ENCODE peak calls at places on chromosomes 3 and 15, in four cellular contexts. L is IMR-90, P is WERI-Rb-1, Y is H9. B is an unnamed sample.

GRCh38 chr3:126656376-126657134 is 1.6 kb upstream of the TXNRD3 start:
- DNase-seq in Y (no peak), P (no peak), L (no peak), B (no peak)

GRCh38 chr3:79872483-79872882 is 104.7 kb upstream of the ROBO1 start:
- DNase-seq in P (no peak), L (peak), Y (no peak), B (no peak)

GRCh38 chr3:142568393-142569017 is 10.0 kb downstream of the ATR start:
- DNase-seq in P (peak), Y (peak), L (no peak), B (no peak)

GRCh38 chr3:42612928-42613327 is 12.4 kb downstream of the NKTR start:
- DNase-seq in L (no peak), Y (no peak), P (no peak), B (no peak)

GRCh38 chr3:134663646-134664456 is 13.0 kb upstream of the KY start:
- DNase-seq in Y (no peak), L (peak), P (no peak), B (no peak)

GRCh38 chr15:50140097-50140496 is 21.1 kb upstream of the ATP8B4 start:
- DNase-seq in P (no peak), Y (no peak), L (peak), B (no peak)

GRCh38 chr15:30072630-30073029 is 10.1 kb upstream of the GOLGA8J start:
- DNase-seq in L (no peak), Y (no peak), P (no peak), B (no peak)

GRCh38 chr3:139524841-139525538 is 14.6 kb downstream of the RBP1 start:
- DNase-seq in L (no peak), P (no peak), Y (no peak), B (no peak)

GRCh38 chr3:118501152-118501551 is 533.5 kb downstream of the IGSF11 start:
- DNase-seq in L (no peak), P (no peak), Y (peak), B (no peak)

GRCh38 chr3:127894461-127894860 is 20.6 kb upstream of the KBTBD12 start:
- DNase-seq in L (no peak), Y (no peak), P (no peak), B (no peak)

GRCh38 chr3:77150028-77150427 is 110.1 kb downstream of the ROBO2 start:
- DNase-seq in Y (no peak), L (no peak), P (no peak), B (no peak)

GRCh38 chr15:46872591-46872990 is 844.7 kb upstream of the SEMA6D start:
- DNase-seq in Y (no peak), P (no peak), L (no peak), B (no peak)

GRCh38 chr15:41024141-41024540 is 70.9 kb downstream of the CHAC1 start:
- DNase-seq in Y (no peak), P (no peak), L (peak), B (no peak)

GRCh38 chr3:13125092-13126015 is 52.1 kb upstream of the IQSEC1 start:
- DNase-seq in P (peak), Y (no peak), L (no peak), B (no peak)

GRCh38 chr3:184440161-184440560 is 60.3 kb downstream of the CHRD start:
- DNase-seq in L (no peak), P (no peak), Y (no peak), B (no peak)

GRCh38 chr3:126846316-126846715 is 136.6 kb upstream of the PLXNA1 start:
- DNase-seq in L (peak), Y (no peak), P (no peak), B (no peak)

GRCh38 chr3:180594631-180595348 is 7.2 kb upstream of the TTC14 start:
- DNase-seq in L (peak), P (no peak), Y (no peak), B (no peak)

GRCh38 chr3:14461748-14462324 is 59.4 kb downstream of the SLC6A6 start:
- DNase-seq in Y (peak), P (peak), L (peak), B (no peak)

GRCh38 chr3:32983124-32983523 is 31.7 kb downstream of the CCR4 start:
- DNase-seq in P (no peak), L (no peak), Y (no peak), B (no peak)

GRCh38 chr3:99957086-99957821 is 139.6 kb downstream of the CMSS1 start:
- DNase-seq in L (no peak), P (no peak), Y (no peak), B (no peak)

GRCh38 chr3:52835766-52836470 is 1.1 kb upstream of the MUSTN1 start:
- DNase-seq in Y (no peak), P (no peak), L (no peak), B (no peak)

GRCh38 chr15:73366766-73367623 is 1.8 kb downstream of the HCN4 start:
- DNase-seq in P (peak), L (no peak), Y (peak), B (no peak)

GRCh38 chr15:73370151-73370550 is 1.4 kb upstream of the HCN4 start:
- DNase-seq in Y (no peak), P (peak), L (no peak), B (no peak)

GRCh38 chr15:73368301-73369072 is at the start of gene HCN4:
- DNase-seq in L (no peak), P (peak), Y (peak), B (no peak)

GRCh38 chr15:73367624-73368300 is 996 bp downstream of the HCN4 start:
- DNase-seq in P (peak), L (no peak), Y (no peak), B (no peak)

DNA sequence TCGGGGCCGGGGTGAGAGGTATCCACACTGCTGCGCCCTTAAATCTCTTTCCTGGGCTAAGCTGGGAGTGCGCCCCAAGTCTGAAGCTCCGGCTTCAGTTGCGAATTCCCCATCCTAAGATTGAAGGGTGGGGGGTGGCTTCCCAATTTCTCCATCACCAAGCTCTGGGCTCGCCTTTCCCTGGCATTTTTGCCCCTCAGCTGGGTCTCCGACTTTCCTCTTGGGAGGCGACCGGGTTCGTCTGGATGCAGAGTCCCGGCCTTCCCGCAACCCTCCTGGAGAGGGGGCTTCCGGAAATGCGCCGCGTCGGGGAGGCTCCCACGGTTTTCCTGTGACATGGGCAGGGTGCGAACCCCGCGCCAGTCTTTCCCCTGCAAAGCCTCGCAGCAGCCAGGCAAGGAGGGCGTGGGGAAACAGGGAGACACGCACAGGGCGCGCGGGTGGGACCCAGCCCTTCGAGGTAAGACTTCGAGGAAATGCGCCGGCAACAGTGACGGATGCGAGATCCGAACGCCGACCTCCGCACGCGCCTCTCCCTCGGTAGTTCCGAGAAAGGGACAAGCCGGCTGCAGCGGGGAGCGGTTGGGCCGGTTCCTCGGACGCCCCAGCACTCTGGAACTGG is 426 bp upstream of the HCN4 start:
- DNase-seq in P (no peak), L (no peak), Y (no peak), B (no peak)
- TF ChIP-seq CTCF in P (no peak), L (no peak), Y (no peak), B (no peak)

GRCh38 chr15:69031013-69032001 is 16.8 kb downstream of the NOX5 start:
- DNase-seq in Y (peak), P (peak), L (no peak), B (peak)
- TF ChIP-seq CTCF in Y (peak), P (peak), L (peak), B (peak)

DNA sequence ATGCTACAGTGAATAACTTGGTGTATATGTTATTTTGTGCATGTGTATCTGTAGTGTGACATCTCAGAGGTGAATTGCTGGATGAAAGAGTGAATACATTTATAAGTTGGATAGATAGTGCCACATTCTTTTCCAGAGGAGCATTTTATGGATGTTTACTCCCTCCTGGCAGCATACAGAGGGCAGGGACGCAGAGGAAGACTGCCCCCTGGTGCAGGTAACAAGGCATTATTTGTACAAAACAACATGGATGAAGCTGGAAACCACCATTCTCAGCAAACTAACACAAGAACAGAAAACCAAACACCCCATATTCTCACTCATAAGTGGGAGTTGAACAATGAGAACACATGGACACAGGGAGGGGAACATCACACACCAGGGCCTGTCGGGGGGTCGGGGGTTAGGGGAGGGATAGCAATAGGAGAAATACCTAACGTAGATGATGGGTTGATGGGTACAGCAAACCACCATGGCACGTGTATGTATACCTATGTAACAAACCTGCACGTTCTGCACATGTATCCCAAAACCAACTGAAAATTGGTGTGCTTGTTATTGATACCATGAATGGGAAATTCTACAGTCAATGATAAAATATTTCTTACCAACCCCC is 57.9 kb upstream of the CTXND1 start:
- DNase-seq in Y (no peak), P (peak), L (peak), B (no peak)
- TF ChIP-seq CTCF in Y (peak), P (peak), L (peak), B (peak)

GRCh38 chr3:147117631-147118030 is 288.7 kb downstream of the ZIC4 start:
- DNase-seq in P (no peak), Y (no peak), L (no peak), B (no peak)

GRCh38 chr3:147119346-147119745 is 287.0 kb downstream of the ZIC4 start:
- DNase-seq in L (no peak), Y (no peak), P (no peak), B (no peak)

GRCh38 chr3:147118611-147119010 is 287.7 kb downstream of the ZIC4 start:
- DNase-seq in Y (no peak), L (no peak), P (no peak), B (no peak)

DNA sequence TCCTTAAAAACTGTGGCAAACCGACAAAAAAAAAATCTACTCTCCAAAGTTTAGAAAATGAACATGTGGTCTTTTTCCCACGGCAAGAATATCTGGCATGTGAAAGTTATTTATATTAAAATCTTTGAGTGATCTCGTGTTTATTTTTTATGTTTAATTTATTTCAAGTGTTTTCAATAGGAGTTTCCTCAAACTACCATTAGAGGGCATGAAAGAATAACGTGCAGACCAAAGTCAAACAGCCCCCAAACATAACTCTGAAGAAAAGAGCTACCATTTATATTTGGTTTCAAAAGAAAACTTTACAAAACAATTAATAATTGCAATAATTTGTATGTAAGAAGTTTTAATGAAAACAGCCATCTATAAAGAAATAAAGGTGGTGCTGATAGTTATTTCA is 286.3 kb downstream of the ZIC4 start:
- DNase-seq in Y (no peak), L (peak), P (no peak), B (no peak)
- TF ChIP-seq CTCF in Y (peak), L (peak), P (peak), B (peak)

GRCh38 chr15:52805351-52806283 is 15.5 kb upstream of the ONECUT1 start:
- DNase-seq in P (no peak), L (no peak), Y (peak), B (no peak)
- TF ChIP-seq CTCF in P (no peak), L (no peak), Y (peak), B (no peak)

DNA sequence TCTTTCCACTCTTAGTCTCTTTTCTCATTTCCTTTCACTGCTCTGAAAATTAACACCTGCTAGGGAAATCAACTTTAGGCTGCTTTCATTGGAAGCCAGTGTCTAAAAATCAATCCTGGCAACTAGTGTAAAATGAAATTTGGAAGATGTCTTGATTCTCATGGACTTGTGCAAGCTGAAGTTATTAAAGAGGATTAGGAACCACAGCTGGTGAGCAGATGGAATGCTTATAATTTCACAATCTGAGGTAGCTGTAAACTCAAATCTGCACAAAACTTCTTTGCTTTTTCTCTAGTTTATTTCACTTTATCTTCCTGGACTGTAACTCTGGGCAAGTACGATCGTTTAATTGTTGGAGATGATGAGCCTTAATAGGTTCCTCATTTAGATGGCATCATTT is 175.6 kb downstream of the GHSR start:
- DNase-seq in Y (no peak), L (peak), P (no peak), B (no peak)
- TF ChIP-seq CTCF in Y (no peak), L (no peak), P (no peak), B (no peak)

GRCh38 chr3:155871746-155872158 is 1.3 kb downstream of the GMPS start:
- DNase-seq in P (no peak), Y (no peak), L (peak), B (no peak)

GRCh38 chr3:155870945-155871745 is 695 bp downstream of the GMPS start:
- DNase-seq in L (no peak), Y (peak), P (peak), B (peak)

GRCh38 chr3:155869664-155870063 is 786 bp upstream of the GMPS start:
- DNase-seq in L (no peak), Y (no peak), P (no peak), B (no peak)

GRCh38 chr3:155872904-155873646 is 2.6 kb downstream of the GMPS start:
- DNase-seq in L (no peak), Y (no peak), P (no peak), B (no peak)

DNA sequence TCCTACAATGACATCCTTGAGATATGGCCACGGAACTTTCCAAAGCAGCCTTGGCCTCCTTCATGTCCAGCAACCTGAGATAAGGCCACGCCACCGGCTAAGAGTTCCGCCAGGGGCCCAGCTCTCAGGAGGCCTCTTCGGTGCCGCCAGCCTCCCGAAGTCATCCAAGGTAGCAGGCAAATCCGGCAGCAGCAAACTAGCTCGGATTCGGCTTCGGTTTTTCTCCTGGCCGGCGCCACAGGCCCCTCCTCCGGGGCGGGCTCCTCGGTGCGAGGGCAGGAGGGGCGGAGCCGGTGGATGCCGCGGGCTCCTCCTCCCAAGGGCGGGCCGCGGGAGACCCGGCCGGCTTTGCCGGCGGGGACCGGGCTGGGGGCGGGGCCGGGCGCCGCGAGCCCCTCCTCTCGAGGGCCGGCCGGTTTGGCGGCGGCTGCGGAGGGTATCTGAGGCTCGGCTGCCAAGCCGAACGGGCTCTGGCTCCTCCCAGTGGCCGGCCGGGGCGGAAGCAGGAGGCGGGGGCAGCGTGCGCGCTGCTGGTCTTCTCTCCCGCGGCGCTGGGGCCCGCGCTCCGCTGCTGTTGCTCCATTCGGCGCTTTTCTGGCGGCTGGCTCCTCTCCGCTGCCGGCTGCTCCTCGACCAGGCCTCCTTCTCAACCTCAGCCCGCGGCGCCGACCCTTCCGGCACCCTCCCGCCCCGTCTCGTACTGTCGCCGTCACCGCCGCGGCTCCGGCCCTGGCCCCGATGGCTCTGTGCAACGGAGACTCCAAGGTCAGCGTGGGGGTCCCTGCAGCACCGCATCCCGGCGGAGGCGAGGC is at the start of gene GMPS:
- DNase-seq in P (peak), Y (peak), L (peak), B (peak)
- TF ChIP-seq CTCF in P (peak), Y (peak), L (peak), B (peak)

DNA sequence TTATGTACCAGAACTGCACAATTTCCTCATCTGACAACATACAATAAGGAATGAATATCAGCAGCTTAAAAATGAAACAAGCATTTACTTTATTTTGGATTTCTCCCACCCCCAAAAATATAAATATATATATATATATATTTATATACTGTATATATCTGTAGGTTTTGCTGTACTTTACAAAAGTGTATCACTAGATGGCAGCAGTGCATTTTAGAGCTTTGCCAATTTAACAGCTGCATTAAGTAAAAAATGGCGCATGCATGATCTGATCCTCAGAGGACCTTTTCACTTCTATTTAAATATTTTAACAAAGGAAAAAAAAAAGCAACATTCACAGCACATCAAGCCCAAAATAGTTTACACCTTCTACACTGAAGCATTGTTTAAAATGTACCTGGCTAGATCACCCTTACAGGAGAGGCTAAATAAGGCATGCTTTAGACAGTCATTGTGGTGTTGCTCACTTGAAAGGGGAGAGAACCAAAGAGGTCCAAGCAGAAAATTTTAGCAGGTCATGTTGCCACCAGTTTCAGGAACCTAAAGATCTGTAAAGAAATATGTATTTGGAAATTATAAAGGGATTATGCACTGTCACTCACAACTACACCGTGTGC is 72.6 kb downstream of the NPTN start:
- DNase-seq in L (peak), P (peak), Y (no peak), B (no peak)
- TF ChIP-seq CTCF in L (peak), P (peak), Y (peak), B (peak)

B was measured in osteocyte.